ENCODE peak calls at places on chromosomes 1 and 21, in four cellular contexts. J, B, K and I are unnamed samples.

GRCh38 chr1:19165501-19165900 is 44.6 kb downstream of the UBR4 start:
- DNase-seq in J (no peak), B (no peak), K (no peak), I (no peak)

GRCh38 chr1:33433509-33434362 is 2.8 kb upstream of the PHC2 start:
- DNase-seq in J (peak), B (peak), K (peak), I (peak)

GRCh38 chr1:213297021-213297420 is 246.0 kb downstream of the RPS6KC1 start:
- DNase-seq in J (no peak), B (no peak), K (no peak), I (no peak)

GRCh38 chr21:45835301-45836267 is 146.0 kb upstream of the COL6A1 start:
- DNase-seq in J (no peak), B (no peak), K (no peak), I (no peak)

GRCh38 chr1:159999204-159999603 is 32.6 kb downstream of the PIGM start:
- DNase-seq in J (peak), B (peak), K (no peak), I (peak)

GRCh38 chr1:41823453-41823852 is 95.3 kb downstream of the HIVEP3 start:
- DNase-seq in J (no peak), B (peak), K (no peak), I (no peak)

GRCh38 chr1:204924013-204924759 is 53.5 kb downstream of the NFASC start:
- DNase-seq in J (no peak), B (no peak), K (no peak), I (no peak)

GRCh38 chr1:214337015-214337414 is 56.1 kb downstream of the SMYD2 start:
- DNase-seq in J (no peak), B (no peak), K (no peak), I (no peak)

GRCh38 chr1:33030575-33030974 is 6.1 kb downstream of the AK2 start:
- DNase-seq in J (peak), B (peak), K (no peak), I (peak)

GRCh38 chr1:46013566-46013965 is 118.9 kb downstream of the PIK3R3 start:
- DNase-seq in J (no peak), B (no peak), K (no peak), I (no peak)

GRCh38 chr1:42916839-42917495 is 41.7 kb downstream of the SLC2A1 start:
- DNase-seq in J (no peak), B (no peak), K (no peak), I (no peak)

GRCh38 chr1:43864111-43865045 is 69.2 kb upstream of the ARTN start:
- DNase-seq in J (no peak), B (no peak), K (no peak), I (no peak)

GRCh38 chr21:44509539-44509938 is 30.5 kb downstream of the KRTAP10-1 start:
- DNase-seq in J (no peak), B (no peak), K (no peak), I (no peak)

DNA sequence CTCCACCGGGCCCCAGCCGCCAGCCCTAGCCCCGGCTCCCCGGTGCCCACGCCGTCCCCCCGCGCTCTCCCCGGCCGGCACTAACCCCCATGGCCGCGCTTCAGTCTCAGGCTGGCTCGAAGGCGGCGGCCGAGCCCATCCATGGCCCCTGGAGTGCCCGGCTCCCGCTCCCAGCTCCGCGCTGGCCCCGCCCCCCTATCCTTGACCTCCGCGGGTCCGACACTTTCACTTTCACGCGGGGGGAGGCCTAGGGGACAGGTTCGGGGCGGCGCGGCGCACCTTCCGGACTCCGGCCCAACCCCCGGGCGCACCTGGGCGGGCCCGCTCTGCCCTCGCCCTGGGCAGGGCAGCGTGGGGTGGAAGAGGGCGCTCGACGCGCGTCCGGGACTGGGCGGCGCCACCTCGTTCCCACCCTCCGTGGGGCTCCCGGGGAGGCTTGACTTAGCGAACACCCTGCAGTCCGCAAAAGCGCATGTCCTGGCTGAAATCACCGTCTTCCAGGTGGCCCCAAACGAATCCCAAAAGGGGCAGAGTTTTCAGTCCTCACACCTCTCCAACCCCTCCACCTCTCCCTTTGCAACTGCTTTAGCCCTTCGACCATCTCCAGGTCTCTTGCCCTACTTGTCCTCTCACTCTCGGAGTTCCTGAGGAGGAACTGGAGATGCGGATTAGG is 3.9 kb upstream of the DENND2D start:
- DNase-seq in J (no peak), B (no peak), K (peak), I (no peak)
- H3K4me3 ChIP-seq in J (peak), B (peak), K (peak), I (peak)

DNA sequence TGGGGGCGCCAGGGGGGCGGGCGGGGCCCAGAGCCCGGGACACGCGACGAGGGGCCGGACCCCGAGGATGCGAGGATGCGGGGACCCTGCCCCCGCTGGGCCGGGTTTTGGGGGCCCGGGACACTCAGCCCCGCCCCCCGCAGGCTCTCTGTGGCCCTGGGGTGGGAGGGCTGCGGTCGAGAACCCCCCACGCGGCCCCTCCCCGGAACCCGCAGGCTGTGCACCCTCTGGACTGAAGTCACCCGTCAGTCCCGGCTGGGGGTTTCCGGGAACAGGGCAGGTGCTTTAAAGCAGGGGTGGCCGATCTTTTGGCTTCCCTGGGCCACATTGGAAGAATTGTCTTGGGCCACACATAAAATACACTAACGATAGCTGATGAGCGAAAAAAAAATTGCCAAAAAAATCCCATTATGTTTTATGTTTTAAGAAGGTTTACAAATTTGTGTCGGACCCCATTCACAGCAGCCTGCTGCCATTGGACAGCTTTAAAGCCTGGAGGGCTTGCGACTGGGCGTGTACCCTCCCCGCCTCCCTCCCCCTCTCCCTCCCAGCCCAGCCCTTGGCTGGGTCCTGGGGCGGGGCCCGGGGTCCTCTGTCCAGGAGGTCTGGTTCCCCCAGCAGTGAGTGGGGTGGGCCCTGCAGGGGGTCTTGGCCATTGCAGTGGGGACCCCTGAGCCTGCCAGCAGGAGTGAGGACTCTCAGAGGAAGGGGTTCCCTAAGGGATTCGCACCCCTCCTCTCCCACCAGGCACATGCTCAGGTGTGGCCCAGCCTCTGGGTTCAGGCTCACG is 21.6 kb upstream of the C1orf159 start:
- DNase-seq in J (no peak), B (no peak), K (no peak), I (no peak)
- TF ChIP-seq CTCF in J (no peak), B (no peak), K (no peak), I (no peak)

DNA sequence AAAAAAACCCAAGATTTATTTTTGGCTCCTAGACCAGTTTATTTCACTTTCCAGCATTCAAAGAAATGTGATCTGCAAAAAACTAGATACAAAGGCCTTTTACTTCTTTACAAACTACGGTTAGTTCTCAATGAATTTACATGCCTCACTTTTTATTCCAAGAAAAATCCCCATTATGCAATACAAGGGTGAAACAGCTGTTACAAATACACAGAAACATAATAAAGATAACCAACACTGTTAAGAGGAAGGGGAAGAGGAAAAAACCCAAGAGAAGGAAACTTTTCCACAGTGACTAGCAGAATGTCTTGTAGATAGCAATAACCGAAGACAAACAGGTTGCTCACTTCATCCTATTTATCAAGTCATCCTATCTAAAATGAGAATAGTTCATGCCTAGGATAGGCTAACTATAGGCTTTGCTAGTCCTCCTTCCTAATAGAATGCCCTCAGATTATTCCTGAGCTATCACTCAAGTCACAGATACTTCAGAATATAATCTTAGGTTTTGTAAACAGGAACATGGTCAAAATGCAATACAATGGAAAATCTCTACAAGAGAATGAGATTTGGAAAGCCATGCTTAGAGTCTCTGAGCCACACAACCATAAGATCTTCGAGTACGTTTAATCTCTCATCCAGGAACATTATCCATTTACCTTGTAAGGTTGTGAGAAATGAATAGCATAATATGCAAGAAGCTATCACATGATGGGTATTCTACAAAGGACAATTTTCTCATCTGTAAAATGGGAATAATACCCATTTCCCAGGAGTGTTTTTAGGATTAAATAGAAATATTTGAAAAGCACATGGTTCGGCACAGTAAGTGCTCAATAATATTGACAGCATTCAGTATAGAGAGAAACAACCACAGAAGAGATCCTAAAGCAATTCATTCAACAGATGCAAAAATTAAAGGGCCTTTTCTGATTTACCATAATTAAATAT is 5.4 kb downstream of the PNRC2 start:
- DNase-seq in J (peak), B (peak), K (no peak), I (peak)
- H3K4me3 ChIP-seq in J (no peak), B (no peak), K (no peak), I (no peak)

DNA sequence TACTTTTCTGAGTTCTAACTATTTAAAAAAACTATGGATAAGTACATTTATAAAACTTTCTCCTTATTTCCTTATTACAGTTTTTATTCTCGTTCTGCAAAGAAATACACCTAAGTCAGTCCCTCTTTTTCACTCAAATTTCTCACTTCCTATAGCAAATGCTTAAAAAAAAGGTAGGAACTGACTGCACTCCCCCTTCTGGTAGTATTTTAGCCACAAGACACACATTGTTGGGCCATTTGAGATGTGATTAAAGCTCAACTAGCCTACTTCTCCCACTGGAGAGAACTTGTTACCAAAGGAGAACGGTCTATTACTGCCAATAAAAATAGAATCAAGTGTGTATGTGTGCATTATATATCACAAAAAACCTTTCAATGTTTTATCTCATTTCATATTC is 521.9 kb upstream of the PRMT6 start:
- DNase-seq in J (no peak), B (no peak), K (no peak), I (no peak)
- TF ChIP-seq CTCF in J (no peak), B (no peak), K (no peak), I (peak)

GRCh38 chr1:20483098-20483832 is 2.7 kb downstream of the CAMK2N1 start:
- DNase-seq in J (no peak), B (no peak), K (no peak), I (no peak)
- H3K4me3 ChIP-seq in J (peak), B (peak), K (peak), I (peak)